ENCODE peak calls at places on chromosomes 5 and 9, in four cellular contexts. B is GM12878, Q is HL-60, A is K562. G is an unnamed sample.

GRCh38 chr5:73298251-73299016 is 125.4 kb downstream of the TMEM174 start:
- DNase-seq in B (no peak), Q (no peak), A (no peak), G (no peak)

GRCh38 chr9:4663956-4664355 is 1.9 kb downstream of the PLPP6 start:
- DNase-seq in B (no peak), Q (no peak), A (no peak), G (no peak)

GRCh38 chr9:27184556-27185351 is 75.7 kb downstream of the TEK start:
- DNase-seq in B (no peak), Q (no peak), A (no peak), G (no peak)

GRCh38 chr9:10212702-10213101 is 400.1 kb downstream of the PTPRD start:
- DNase-seq in B (no peak), Q (no peak), A (no peak), G (no peak)

GRCh38 chr5:68446070-68446357 is 230.5 kb downstream of the PIK3R1 start:
- DNase-seq in B (no peak), Q (no peak), A (no peak), G (no peak)

GRCh38 chr5:168829044-168829443 is 249.9 kb upstream of the PANK3 start:
- DNase-seq in B (no peak), Q (no peak), A (no peak), G (no peak)

GRCh38 chr9:33946779-33947535 is 101.7 kb downstream of the UBAP2 start:
- DNase-seq in B (no peak), Q (no peak), A (no peak), G (no peak)

GRCh38 chr5:446864-447263 is 3.9 kb downstream of the EXOC3 start:
- DNase-seq in B (no peak), Q (peak; percentile 35), A (peak; percentile 43), G (no peak)

GRCh38 chr9:114908104-114908621 is 22.2 kb downstream of the TNFSF8 start:
- DNase-seq in B (no peak), Q (no peak), A (no peak), G (no peak)

GRCh38 chr9:78369644-78370219 is 72.8 kb downstream of the PSAT1 start:
- DNase-seq in B (no peak), Q (peak; percentile 35), A (peak; percentile 57), G (peak; percentile 24)

GRCh38 chr5:108521841-108522506 is 140.1 kb upstream of the FBXL17 start:
- DNase-seq in B (peak; percentile 57), Q (no peak), A (peak; percentile 53), G (no peak)

GRCh38 chr5:169395136-169395535 is 94.2 kb upstream of the SLIT3 start:
- DNase-seq in B (no peak), Q (no peak), A (no peak), G (no peak)

GRCh38 chr9:123656565-123656964 is 273.4 kb downstream of the DENND1A start:
- DNase-seq in B (no peak), Q (no peak), A (no peak), G (no peak)

GRCh38 chr9:99069075-99069474 is 35.8 kb upstream of the TGFBR1 start:
- DNase-seq in B (no peak), Q (no peak), A (no peak), G (no peak)

GRCh38 chr9:112925058-112925641 is 34.5 kb upstream of the SLC46A2 start:
- DNase-seq in B (no peak), Q (no peak), A (peak; percentile 27), G (no peak)

GRCh38 chr9:135887585-135888050 is 19.7 kb downstream of the CAMSAP1 start:
- DNase-seq in B (peak; percentile 19), Q (peak; percentile 82), A (no peak), G (peak; percentile 62)

GRCh38 chr9:109745335-109746283 is 34.4 kb upstream of the PALM2AKAP2 start:
- DNase-seq in B (no peak), Q (no peak), A (no peak), G (no peak)

GRCh38 chr9:134134949-134135342 is 936 bp upstream of the WDR5 start:
- DNase-seq in B (no peak), Q (no peak), A (no peak), G (no peak)

GRCh38 chr9:116861321-116861720 is 174.2 kb downstream of the TRIM32 start:
- DNase-seq in B (no peak), Q (no peak), A (no peak), G (no peak)

GRCh38 chr9:3244963-3245653 is 280.7 kb downstream of the RFX3 start:
- DNase-seq in B (peak; percentile 34), Q (peak; percentile 68), A (no peak), G (peak; percentile 9)

GRCh38 chr9:28981129-28981528 is 1407.8 kb upstream of the C9orf72 start:
- DNase-seq in B (no peak), Q (no peak), A (no peak), G (no peak)
- TF ChIP-seq SPI1 in B (no peak), Q (no peak), A (no peak), G (no peak)

GRCh38 chr5:78671609-78672008 is 23.0 kb upstream of the LHFPL2 start:
- DNase-seq in B (no peak), Q (no peak), A (no peak), G (no peak)
- TF ChIP-seq SPI1 in B (no peak), Q (no peak), A (no peak), G (no peak)

DNA sequence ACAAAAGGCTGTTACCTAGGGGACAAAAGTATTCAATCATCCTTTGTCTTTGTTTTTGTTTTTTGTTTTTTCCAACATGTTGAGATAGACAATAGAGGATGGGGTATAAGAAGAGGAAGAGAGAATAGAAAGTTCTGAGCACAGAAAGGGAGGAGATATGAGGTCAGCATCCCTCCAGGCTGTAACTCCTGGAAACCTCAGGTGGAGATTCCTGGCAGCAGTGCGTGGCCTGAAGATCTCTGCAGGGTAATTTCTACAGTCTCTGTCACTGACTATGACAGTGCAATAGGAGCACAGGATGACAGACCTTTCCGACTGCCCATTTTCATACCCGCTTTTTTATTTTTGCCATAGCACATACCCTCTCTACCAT is 112.1 kb downstream of the ADRB2 start:
- DNase-seq in B (no peak), Q (no peak), A (no peak), G (no peak)
- TF ChIP-seq SPI1 in B (no peak), Q (no peak), A (no peak), G (no peak)

GRCh38 chr5:6554812-6555211 is 78.0 kb downstream of the NSUN2 start:
- DNase-seq in B (no peak), Q (no peak), A (no peak), G (no peak)
- TF ChIP-seq SPI1 in B (no peak), Q (no peak), A (no peak), G (no peak)

GRCh38 chr9:133101356-133102189 is 19.5 kb downstream of the RALGDS start:
- DNase-seq in B (no peak), Q (no peak), A (no peak), G (no peak)
- TF ChIP-seq SPI1 in B (no peak), Q (no peak), A (no peak), G (no peak)

DNA sequence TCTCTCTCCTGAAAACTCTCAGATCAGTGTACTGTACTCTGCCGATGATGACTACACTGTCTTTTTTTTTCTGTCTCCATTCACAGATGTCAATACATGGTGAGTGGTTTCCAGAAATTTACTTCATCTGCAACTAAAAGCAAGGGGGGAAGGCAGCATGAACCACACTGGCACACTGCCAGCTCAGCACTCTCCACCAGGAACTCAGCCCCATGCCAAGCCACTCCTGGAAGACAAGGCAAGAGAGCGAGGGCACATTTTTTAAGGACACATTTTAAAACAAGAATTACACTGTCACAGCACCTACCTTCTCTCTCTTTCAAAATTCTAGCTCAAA is 75.3 kb downstream of the HMHB1 start:
- DNase-seq in B (no peak), Q (no peak), A (no peak), G (no peak)
- TF ChIP-seq SPI1 in B (no peak), Q (no peak), A (no peak), G (no peak)